ENCODE peak calls at places on chromosomes 1 and 21, in six cellular contexts. C is endodermal cell, L is small intestine, I is tibial nerve, M is hepatocyte, O is left lung. Y is an unnamed sample.

GRCh38 chr1:212302745-212303383 is 17.7 kb downstream of the PPP2R5A start:
- DNase-seq in C (no peak), L (no peak), I (no peak), M (no peak), O (no peak), Y (no peak)

GRCh38 chr1:9842073-9842711 is 18.4 kb upstream of the CLSTN1 start:
- DNase-seq in C (no peak), L (no peak), I (no peak), M (peak), O (no peak), Y (peak)

GRCh38 chr1:6384962-6385672 is 8.4 kb downstream of the ACOT7 start:
- DNase-seq in C (no peak), L (no peak), I (no peak), M (no peak), O (no peak), Y (no peak)

GRCh38 chr21:25956993-25957714 is 213.4 kb downstream of the APP start:
- DNase-seq in C (no peak), L (no peak), I (no peak), M (no peak), O (no peak), Y (no peak)

GRCh38 chr1:225853441-225853840 is 28.7 kb downstream of the TMEM63A start:
- DNase-seq in C (no peak), L (no peak), I (no peak), M (no peak), O (peak), Y (no peak)

GRCh38 chr1:225942574-225942973 is 1.6 kb upstream of the LEFTY2 start:
- DNase-seq in C (peak), L (no peak), I (no peak), M (no peak), O (no peak), Y (peak)

GRCh38 chr1:224759570-224760562 is 143.7 kb downstream of the CNIH3 start:
- DNase-seq in C (peak), L (no peak), I (no peak), M (no peak), O (no peak), Y (no peak)

GRCh38 chr1:199747984-199748383 is 279.5 kb upstream of the NR5A2 start:
- DNase-seq in C (peak), L (no peak), I (no peak), M (peak), O (no peak), Y (peak)

GRCh38 chr1:84398175-84398574 is at the start of gene DNASE2B:
- DNase-seq in C (no peak), L (no peak), I (no peak), M (no peak), O (no peak), Y (no peak)

GRCh38 chr1:151418048-151418447 is 18.7 kb downstream of the PSMB4 start:
- DNase-seq in C (no peak), L (no peak), I (no peak), M (no peak), O (no peak), Y (no peak)

GRCh38 chr1:197911172-197911856 is 5.9 kb upstream of the LHX9 start:
- DNase-seq in C (peak), L (no peak), I (no peak), M (no peak), O (peak), Y (peak)

GRCh38 chr21:25688284-25689035 is 46.2 kb downstream of the ATP5PF start:
- DNase-seq in C (no peak), L (no peak), I (no peak), M (no peak), O (no peak), Y (no peak)

GRCh38 chr1:78492376-78492950 is 1.7 kb downstream of the PTGFR start:
- DNase-seq in C (no peak), L (no peak), I (peak), M (peak), O (no peak), Y (no peak)

GRCh38 chr1:10866314-10867091 is 70.1 kb upstream of the CASZ1 start:
- DNase-seq in C (peak), L (peak), I (no peak), M (peak), O (no peak), Y (peak)

GRCh38 chr1:192115000-192115399 is 43.3 kb upstream of the RGS18 start:
- DNase-seq in C (no peak), L (no peak), I (no peak), M (no peak), O (no peak), Y (no peak)

GRCh38 chr1:51506537-51506936 is 12.5 kb downstream of the EPS15 start:
- DNase-seq in C (no peak), L (no peak), I (no peak), M (peak), O (no peak), Y (no peak)

GRCh38 chr1:24928631-24929090 is 1.4 kb downstream of the RUNX3 start:
- DNase-seq in C (peak), L (peak), I (no peak), M (no peak), O (peak), Y (peak)

GRCh38 chr1:159172599-159173291 is 1.3 kb downstream of the CADM3 start:
- DNase-seq in C (peak), L (no peak), I (no peak), M (no peak), O (no peak), Y (peak)

GRCh38 chr1:52502789-52503188 is 50.1 kb downstream of the TUT4 start:
- DNase-seq in C (no peak), L (no peak), I (peak), M (no peak), O (no peak), Y (no peak)

GRCh38 chr1:208550978-208551377 is 306.8 kb upstream of the PLXNA2 start:
- DNase-seq in C (no peak), L (no peak), I (no peak), M (no peak), O (no peak), Y (no peak)

GRCh38 chr1:208204779-208205178 is 39.4 kb downstream of the PLXNA2 start:
- DNase-seq in C (peak), L (no peak), I (no peak), M (no peak), O (no peak), Y (no peak)

GRCh38 chr1:26290416-26291261 is 10.8 kb downstream of the SH3BGRL3 start:
- DNase-seq in C (peak), L (no peak), I (no peak), M (no peak), O (no peak), Y (peak)

GRCh38 chr1:226362891-226363447 is 44.9 kb downstream of the PARP1 start:
- DNase-seq in C (no peak), L (no peak), I (no peak), M (no peak), O (no peak), Y (no peak)

GRCh38 chr1:207923561-207923960 is 12.6 kb upstream of the CD34 start:
- DNase-seq in C (peak), L (no peak), I (no peak), M (no peak), O (peak), Y (peak)

GRCh38 chr1:212914789-212915188 is 35.6 kb upstream of the VASH2 start:
- DNase-seq in C (peak), L (no peak), I (no peak), M (no peak), O (no peak), Y (peak)

GRCh38 chr1:37085393-37085792 is 51.1 kb upstream of the GRIK3 start:
- DNase-seq in C (peak), L (no peak), I (no peak), M (no peak), O (no peak), Y (peak)

GRCh38 chr1:92536593-92537332 is 50.0 kb upstream of the GFI1 start:
- DNase-seq in C (no peak), L (peak), I (no peak), M (peak), O (no peak), Y (no peak)

GRCh38 chr21:30733026-30733425 is 14.0 kb downstream of the KRTAP21-2 start:
- DNase-seq in C (no peak), L (no peak), I (no peak), M (no peak), O (no peak), Y (no peak)

GRCh38 chr1:63621698-63622097 is 28.5 kb downstream of the PGM1 start:
- DNase-seq in C (no peak), L (no peak), I (no peak), M (no peak), O (no peak), Y (no peak)

GRCh38 chr1:156639601-156640101 is 2.3 kb upstream of the BCAN start:
- DNase-seq in C (no peak), L (no peak), I (no peak), M (no peak), O (no peak), Y (peak)

GRCh38 chr21:36606983-36607325 is 92.0 kb upstream of the SIM2 start:
- DNase-seq in C (no peak), L (no peak), I (no peak), M (no peak), O (no peak), Y (no peak)

GRCh38 chr1:74463301-74463988 is 49.0 kb downstream of the LRRC53 start:
- DNase-seq in C (no peak), L (no peak), I (no peak), M (no peak), O (no peak), Y (no peak)

GRCh38 chr1:223330462-223330861 is 33.5 kb downstream of the SUSD4 start:
- DNase-seq in C (no peak), L (no peak), I (no peak), M (no peak), O (no peak), Y (no peak)

GRCh38 chr21:46295177-46295711 is 9.1 kb downstream of the YBEY start:
- DNase-seq in C (peak), L (no peak), I (no peak), M (no peak), O (no peak), Y (peak)

GRCh38 chr21:46287541-46287940 is 1.4 kb downstream of the YBEY start:
- DNase-seq in C (no peak), L (no peak), I (no peak), M (no peak), O (no peak), Y (no peak)

GRCh38 chr21:46289655-46290178 is 3.6 kb downstream of the YBEY start:
- DNase-seq in C (no peak), L (no peak), I (no peak), M (no peak), O (no peak), Y (no peak)

GRCh38 chr21:46294647-46295176 is 8.6 kb downstream of the YBEY start:
- DNase-seq in C (peak), L (no peak), I (no peak), M (no peak), O (no peak), Y (peak)

GRCh38 chr21:46291561-46291960 is 5.4 kb downstream of the YBEY start:
- DNase-seq in C (no peak), L (no peak), I (no peak), M (no peak), O (no peak), Y (no peak)
- H3K4me3 ChIP-seq in C (peak), L (no peak), I (no peak), M (no peak), O (no peak), Y (no peak)

GRCh38 chr1:229623225-229623624 is 2.7 kb downstream of the TAF5L start:
- DNase-seq in C (peak), L (no peak), I (no peak), M (no peak), O (no peak), Y (no peak)
- H3K4me3 ChIP-seq in C (no peak), L (no peak), I (no peak), M (no peak), O (no peak), Y (no peak)

DNA sequence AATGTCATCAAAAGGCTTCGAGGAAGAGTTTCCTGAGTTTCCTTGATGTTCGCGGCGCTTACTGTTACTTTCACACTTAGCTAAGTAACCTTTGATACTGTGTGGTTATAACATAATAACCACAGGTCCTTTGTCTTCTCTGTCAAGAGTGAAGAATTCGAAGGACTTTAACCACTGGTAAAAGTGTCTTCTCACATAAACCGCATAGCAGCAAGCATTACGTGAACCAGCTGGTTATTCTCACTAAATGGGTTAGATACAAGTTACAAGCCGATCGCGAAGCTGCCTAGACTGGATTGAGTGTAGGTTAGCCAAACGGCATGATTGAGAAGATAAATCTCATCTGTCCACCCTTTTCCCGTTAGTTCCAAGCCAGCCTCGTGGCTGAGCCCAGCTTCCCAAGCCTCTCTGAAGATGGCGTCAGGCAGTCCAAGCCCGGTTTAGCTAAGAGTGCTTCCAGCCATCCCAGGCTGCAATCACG is 18.3 kb upstream of the IFNGR2 start:
- DNase-seq in C (no peak), L (peak), I (no peak), M (no peak), O (no peak), Y (no peak)
- H3K4me3 ChIP-seq in C (no peak), L (no peak), I (no peak), M (no peak), O (no peak), Y (no peak)

DNA sequence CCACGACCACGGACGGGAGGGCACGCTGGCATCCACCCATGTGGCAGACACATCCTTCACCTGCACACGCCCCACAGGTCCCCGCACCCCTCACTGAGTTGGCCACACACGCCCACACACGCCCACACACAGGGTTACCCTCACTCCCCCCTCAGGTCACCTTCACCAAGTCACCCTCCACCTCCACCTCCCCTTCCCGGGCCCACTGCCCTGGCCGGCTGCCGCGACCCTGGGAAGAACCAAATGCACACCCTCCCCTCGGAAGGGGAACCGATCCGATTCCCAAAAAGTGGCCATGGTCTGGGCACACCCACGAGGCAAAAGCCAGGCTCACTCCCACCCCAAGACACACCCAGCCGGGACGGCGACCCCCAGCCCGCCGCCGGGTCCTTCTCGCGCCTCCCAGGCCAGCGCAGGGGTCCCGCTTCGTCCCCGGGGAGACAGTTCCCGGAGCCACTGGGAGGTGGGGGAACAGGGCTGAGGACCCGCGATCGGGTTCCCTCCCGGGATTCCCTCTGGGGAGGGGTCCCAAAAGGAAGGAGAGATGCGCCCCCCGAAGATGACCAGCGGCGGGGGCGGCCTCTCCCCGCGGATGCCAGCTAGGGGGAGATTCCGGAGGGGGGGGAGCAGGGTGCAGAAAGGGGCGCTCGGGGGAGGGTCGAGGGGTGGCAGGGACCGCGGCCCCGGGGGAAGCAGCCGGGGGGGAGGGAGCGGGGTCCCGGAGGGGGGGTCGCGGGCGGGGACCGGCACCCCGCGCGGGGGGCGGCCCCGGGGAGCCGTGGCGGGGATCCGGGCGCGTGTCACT is 715 bp downstream of the SDC3 start:
- DNase-seq in C (peak), L (no peak), I (no peak), M (peak), O (peak), Y (peak)
- H3K4me3 ChIP-seq in C (peak), L (no peak), I (peak), M (peak), O (peak), Y (peak)